ENCODE peak calls at places on chromosome 20, in six cellular contexts. R is mucosa of descending colon; O is activated CD4-positive, alpha-beta T cell treated with anti-CD3 and anti-CD28 coated beads for 4 hours; M is skeletal muscle cell; E is PC-3; X is nephron progenitor cell. Q is an unnamed sample.

GRCh38 chr20:25000268-25000801 is 7.8 kb upstream of the APMAP start:
- DNase-seq in E (peak; percentile 98), M (peak; percentile 74), O (peak; percentile 25), R (peak; percentile 55), X (no peak), Q (no peak)

GRCh38 chr20:56893206-56893605 is 264.1 kb downstream of the TFAP2C start:
- DNase-seq in R (no peak), M (no peak), X (no peak), O (no peak), E (no peak), Q (no peak)

GRCh38 chr20:535958-536357 is 7.6 kb downstream of the CSNK2A1 start:
- DNase-seq in M (no peak), E (no peak), O (no peak), X (no peak), R (peak; percentile 71), Q (no peak)

GRCh38 chr20:50701055-50701963 is 10.0 kb upstream of the RIPOR3 start:
- DNase-seq in O (no peak), E (no peak), R (no peak), M (no peak), X (no peak), Q (no peak)

GRCh38 chr20:43794326-43794725 is 67.5 kb upstream of the GTSF1L start:
- DNase-seq in M (no peak), O (no peak), E (no peak), X (no peak), R (no peak), Q (no peak)

GRCh38 chr20:5168582-5169396 is 42.0 kb downstream of the CDS2 start:
- DNase-seq in E (peak; percentile 66), X (peak; percentile 40), M (peak; percentile 50), R (no peak), O (no peak), Q (no peak)

GRCh38 chr20:44084891-44085290 is 102.1 kb downstream of the JPH2 start:
- DNase-seq in R (no peak), E (no peak), X (no peak), M (no peak), O (no peak), Q (peak; percentile 85)

GRCh38 chr20:41631826-41632225 is 13.6 kb upstream of the CHD6 start:
- DNase-seq in M (peak; percentile 22), O (no peak), R (peak; percentile 30), E (no peak), X (no peak), Q (no peak)

GRCh38 chr20:31440012-31440659 is at the start of gene DEFB123:
- DNase-seq in E (no peak), O (no peak), M (no peak), X (no peak), R (no peak), Q (no peak)

GRCh38 chr20:47274449-47275108 is 81.9 kb downstream of the ZMYND8 start:
- DNase-seq in O (peak; percentile 28), R (no peak), E (peak; percentile 95), M (peak; percentile 86), X (no peak), Q (no peak)

GRCh38 chr20:41050361-41051019 is 21.9 kb downstream of the TOP1 start:
- DNase-seq in M (no peak), R (no peak), X (no peak), E (no peak), O (no peak), Q (no peak)

GRCh38 chr20:23270427-23270911 is 80.1 kb upstream of the NXT1 start:
- DNase-seq in R (no peak), O (no peak), X (no peak), E (no peak), M (peak; percentile 82), Q (no peak)

GRCh38 chr20:63330084-63330760 is 30.9 kb downstream of the CHRNA4 start:
- DNase-seq in R (no peak), E (no peak), M (no peak), O (no peak), X (no peak), Q (no peak)

GRCh38 chr20:23027721-23028120 is 7.4 kb upstream of the SSTR4 start:
- DNase-seq in M (no peak), R (peak; percentile 19), X (no peak), O (no peak), E (no peak), Q (no peak)

GRCh38 chr20:24560571-24561485 is 91.4 kb downstream of the SYNDIG1 start:
- DNase-seq in X (no peak), M (no peak), E (no peak), O (no peak), R (no peak), Q (no peak)

GRCh38 chr20:891121-892080 is 24.7 kb downstream of the ANGPT4 start:
- DNase-seq in E (no peak), X (peak; percentile 21), O (no peak), M (no peak), R (peak; percentile 5), Q (no peak)

GRCh38 chr20:40815156-40816038 is 126.4 kb upstream of the MAFB start:
- DNase-seq in E (no peak), R (no peak), O (no peak), X (no peak), M (no peak), Q (no peak)

GRCh38 chr20:63736893-63737689 is 627 bp downstream of the LIME1 start:
- DNase-seq in R (peak; percentile 38), M (no peak), X (no peak), O (peak; percentile 61), E (no peak), Q (no peak)

GRCh38 chr20:35699127-35699913 is at the start of the genes NFS1 and ROMO1:
- DNase-seq in R (peak; percentile 89), X (peak; percentile 88), O (peak; percentile 80), M (peak; percentile 29), E (peak; percentile 89), Q (peak; percentile 96)

GRCh38 chr20:48273843-48274242 is 488.6 kb upstream of the SULF2 start:
- DNase-seq in R (no peak), M (no peak), E (no peak), X (no peak), O (no peak), Q (no peak)

GRCh38 chr20:41428285-41428684 is 61.7 kb upstream of the EMILIN3 start:
- DNase-seq in M (no peak), X (no peak), O (peak; percentile 19), E (peak; percentile 54), R (no peak), Q (no peak)

GRCh38 chr20:7841967-7842301 is 98.3 kb downstream of the HAO1 start:
- DNase-seq in E (peak; percentile 96), O (no peak), R (no peak), X (no peak), M (peak; percentile 90), Q (no peak)

GRCh38 chr20:62733891-62734290 is 25.3 kb downstream of the NTSR1 start:
- DNase-seq in X (no peak), E (no peak), R (no peak), O (no peak), M (no peak), Q (no peak)

GRCh38 chr20:50333856-50334255 is 143.2 kb downstream of the CEBPB start:
- DNase-seq in M (peak; percentile 76), E (peak; percentile 73), O (no peak), R (no peak), X (no peak), Q (no peak)

GRCh38 chr20:58389324-58389967 is 417 bp downstream of the VAPB start:
- DNase-seq in X (peak; percentile 51), M (no peak), O (no peak), E (peak; percentile 52), R (peak; percentile 29), Q (no peak)

GRCh38 chr20:36506253-36506652 is 35.1 kb upstream of the MYL9 start:
- DNase-seq in M (no peak), O (no peak), R (no peak), X (no peak), E (peak; percentile 42), Q (no peak)

GRCh38 chr20:59820204-59821041 is 113.0 kb downstream of the SYCP2 start:
- DNase-seq in E (peak; percentile 38), M (peak; percentile 14), X (no peak), O (no peak), R (no peak), Q (peak; percentile 80)

GRCh38 chr20:57613481-57613921 is 6.7 kb downstream of the ZBP1 start:
- DNase-seq in E (no peak), X (no peak), R (no peak), O (no peak), M (no peak), Q (no peak)

GRCh38 chr20:7171911-7172310 is 404.4 kb downstream of the BMP2 start:
- DNase-seq in R (no peak), X (no peak), M (no peak), E (peak; percentile 54), O (no peak), Q (no peak)